ENCODE peak calls at places on chromosome 5, in four cellular contexts. A is ovary, I is pancreas, O is heart left ventricle. N is an unnamed sample. For H3K4me1, the result is how much of the 10 kb centered on the place peaks cover.

GRCh38 chr5:153974131-153974812 is 64.4 kb downstream of the FAM114A2 start:
- DNase-seq in A (no peak), O (no peak), I (peak), N (no peak)

GRCh38 chr5:141477815-141478214 is 2.0 kb downstream of the PCDHGC3 start:
- DNase-seq in O (no peak), A (no peak), I (no peak), N (no peak)

GRCh38 chr5:83101514-83101913 is 24.2 kb downstream of the XRCC4 start:
- DNase-seq in I (no peak), O (no peak), A (no peak), N (no peak)

GRCh38 chr5:128407956-128408355 is 130.1 kb downstream of the FBN2 start:
- DNase-seq in O (no peak), I (no peak), A (no peak), N (no peak)

GRCh38 chr5:133113331-133114061 is 61.7 kb downstream of the HSPA4 start:
- DNase-seq in A (no peak), I (no peak), O (no peak), N (no peak)

GRCh38 chr5:41510176-41510831 is at the start of gene PLCXD3:
- DNase-seq in I (peak), O (peak), A (peak), N (peak)

GRCh38 chr5:6910950-6911349 is 197.7 kb downstream of the TENT4A start:
- DNase-seq in A (no peak), I (no peak), O (no peak), N (no peak)

GRCh38 chr5:83034552-83035181 is 42.5 kb downstream of the TMEM167A start:
- DNase-seq in A (no peak), O (no peak), I (no peak), N (no peak)

GRCh38 chr5:128334010-128334716 is 203.9 kb downstream of the FBN2 start:
- DNase-seq in A (no peak), O (no peak), I (no peak), N (no peak)

GRCh38 chr5:117455236-117456233 is 880.9 kb upstream of the SEMA6A start:
- DNase-seq in O (no peak), I (peak), A (no peak), N (peak)

GRCh38 chr5:57191986-57192385 is 18.1 kb downstream of the GPBP1 start:
- DNase-seq in I (no peak), O (no peak), A (no peak), N (no peak)

GRCh38 chr5:57817001-57817453 is 334.4 kb upstream of the ACTBL2 start:
- DNase-seq in A (no peak), O (no peak), I (no peak), N (no peak)

GRCh38 chr5:132365213-132365612 is 4.3 kb upstream of the SLC22A5 start:
- DNase-seq in O (no peak), A (no peak), I (no peak), N (no peak)

GRCh38 chr5:2901096-2901495 is 149.6 kb upstream of the IRX2 start:
- DNase-seq in A (no peak), O (no peak), I (no peak), N (no peak)

GRCh38 chr5:16737620-16738364 is 121.0 kb upstream of the RETREG1 start:
- DNase-seq in A (no peak), I (no peak), O (no peak), N (no peak)

GRCh38 chr5:60371065-60371464 is 328.9 kb downstream of the DEPDC1B start:
- DNase-seq in I (peak), A (no peak), O (no peak), N (no peak)

GRCh38 chr5:155451106-155451505 is 437.6 kb downstream of the KIF4B start:
- DNase-seq in I (no peak), A (no peak), O (no peak), N (no peak)

GRCh38 chr5:123178693-123179092 is 89.7 kb downstream of the PRDM6 start:
- DNase-seq in I (no peak), O (no peak), A (no peak), N (no peak)

GRCh38 chr5:77230727-77231469 is 20.4 kb downstream of the PDE8B start:
- DNase-seq in A (no peak), I (no peak), O (no peak), N (no peak)

GRCh38 chr5:119300311-119300670 is 55.5 kb upstream of the TNFAIP8 start:
- DNase-seq in O (no peak), A (no peak), I (no peak), N (no peak)

GRCh38 chr5:119302916-119303897 is 52.6 kb upstream of the TNFAIP8 start:
- DNase-seq in O (no peak), I (peak), A (no peak), N (no peak)

GRCh38 chr5:119302449-119302848 is 53.4 kb upstream of the TNFAIP8 start:
- DNase-seq in I (no peak), A (no peak), O (no peak), N (no peak)

GRCh38 chr5:119301947-119302346 is 53.9 kb upstream of the TNFAIP8 start:
- DNase-seq in A (no peak), O (no peak), I (no peak), N (no peak)

GRCh38 chr5:119301210-119301609 is 54.6 kb upstream of the TNFAIP8 start:
- DNase-seq in I (no peak), O (no peak), A (no peak), N (no peak)
- H3K4me1 ChIP-seq in I (under half), O (under half), A (under half), N (under half)

DNA sequence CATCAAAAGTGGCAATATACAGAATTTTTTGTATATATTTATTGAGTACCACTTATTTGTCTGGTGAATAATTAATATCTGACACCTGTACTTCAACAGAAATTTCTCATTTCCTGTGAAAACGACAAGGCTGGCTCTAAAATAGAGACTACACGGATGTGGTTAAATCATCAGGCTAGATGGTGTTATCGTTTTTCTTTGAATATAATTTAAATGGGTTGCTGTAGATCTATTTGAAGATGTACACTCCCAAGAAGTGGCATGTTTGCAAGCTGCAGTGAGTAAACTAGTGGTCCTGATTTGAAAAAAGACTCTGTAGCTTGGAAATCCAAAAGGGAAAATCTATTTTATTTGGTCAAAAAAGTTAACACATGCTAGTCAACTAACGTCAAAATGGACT is 13.9 kb downstream of the ST8SIA4 start:
- DNase-seq in O (no peak), A (no peak), I (no peak), N (no peak)
- H3K4me3 ChIP-seq in O (peak), A (no peak), I (no peak), N (peak)

DNA sequence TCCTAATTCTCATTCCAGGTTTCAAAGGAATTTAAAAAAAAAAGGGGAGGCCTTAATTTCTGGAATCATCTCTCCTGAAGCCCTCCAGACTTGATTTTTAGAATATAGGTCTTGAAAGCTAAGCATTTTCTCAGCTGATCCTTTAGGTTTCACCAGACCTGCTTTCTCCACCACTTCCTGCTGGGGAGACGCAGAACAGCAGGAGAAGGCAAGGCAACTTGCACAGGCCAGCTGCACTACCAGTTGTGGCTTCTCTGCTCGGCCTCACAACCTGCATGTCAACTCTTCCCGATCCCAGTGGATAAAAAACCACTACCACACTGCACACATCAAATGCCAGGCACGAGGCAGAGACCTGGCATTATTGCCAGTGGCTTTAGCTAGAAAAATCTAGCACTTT is 119.8 kb downstream of the SIL1 start:
- DNase-seq in A (no peak), I (no peak), O (no peak), N (no peak)
- TF ChIP-seq CTCF in A (no peak), I (no peak), O (no peak), N (no peak)

GRCh38 chr5:81852277-81853004 is 101.5 kb upstream of the SSBP2 start:
- DNase-seq in A (peak), I (peak), O (peak), N (peak)

GRCh38 chr5:81850494-81850893 is 99.6 kb upstream of the SSBP2 start:
- DNase-seq in A (no peak), I (no peak), O (peak), N (no peak)

GRCh38 chr5:81850932-81851331 is 100.0 kb upstream of the SSBP2 start:
- DNase-seq in A (no peak), I (no peak), O (no peak), N (no peak)

GRCh38 chr5:81853005-81853357 is 102.1 kb upstream of the SSBP2 start:
- DNase-seq in O (no peak), I (no peak), A (no peak), N (no peak)

DNA sequence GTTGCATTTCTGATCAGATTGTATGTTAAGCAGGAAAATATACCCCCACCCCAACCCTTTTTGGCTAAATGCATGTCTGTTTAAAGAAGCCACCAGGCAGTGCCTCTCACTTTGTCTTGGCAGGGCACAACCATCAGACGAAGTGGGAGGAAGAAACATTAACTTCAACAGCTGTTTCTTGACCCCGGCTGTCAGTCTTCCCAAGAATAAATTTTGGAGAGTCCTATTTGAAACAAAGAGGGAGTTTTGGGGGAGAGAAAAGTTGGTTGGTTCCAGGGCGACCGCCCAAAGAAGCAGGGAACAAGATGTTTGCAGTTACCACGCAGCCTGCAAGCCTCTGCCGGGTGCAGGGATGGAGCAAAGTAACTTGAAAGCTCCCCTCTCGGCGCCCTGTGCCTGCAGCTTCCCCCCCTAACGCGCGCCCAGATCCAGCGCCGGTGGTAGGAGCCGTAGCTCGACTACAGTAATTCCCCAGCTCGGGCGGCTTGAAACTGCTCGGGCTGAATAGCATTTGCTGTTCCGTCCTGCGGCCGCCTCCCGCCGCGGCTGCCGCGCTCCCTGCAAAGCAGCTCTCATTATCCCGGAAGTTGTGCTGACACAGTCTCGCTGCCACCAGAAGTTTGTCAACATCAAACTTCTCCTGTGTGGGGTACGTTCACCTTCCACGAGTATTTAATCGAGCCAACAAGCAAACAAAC is 100.7 kb upstream of the SSBP2 start:
- DNase-seq in A (peak), I (peak), O (peak), N (peak)
- H3K4me1 ChIP-seq in A (under half), I (under half), O (half or more), N (under half)

GRCh38 chr5:180830253-180831138 is 27.9 kb upstream of the MGAT1 start:
- DNase-seq in I (peak), O (peak), A (peak), N (peak)
- H3K4me3 ChIP-seq in I (peak), O (peak), A (peak), N (peak)

GRCh38 chr5:120735076-120735475 is 271.0 kb downstream of the PRR16 start:
- DNase-seq in I (no peak), O (no peak), A (no peak), N (no peak)
- TF ChIP-seq CTCF in I (no peak), O (no peak), A (no peak), N (no peak)

GRCh38 chr5:159183247-159183646 is 26.1 kb downstream of the RNF145 start:
- DNase-seq in O (no peak), I (no peak), A (no peak), N (no peak)
- H3K4me1 ChIP-seq in O (under half), I (under half), A (under half), N (half or more)

DNA sequence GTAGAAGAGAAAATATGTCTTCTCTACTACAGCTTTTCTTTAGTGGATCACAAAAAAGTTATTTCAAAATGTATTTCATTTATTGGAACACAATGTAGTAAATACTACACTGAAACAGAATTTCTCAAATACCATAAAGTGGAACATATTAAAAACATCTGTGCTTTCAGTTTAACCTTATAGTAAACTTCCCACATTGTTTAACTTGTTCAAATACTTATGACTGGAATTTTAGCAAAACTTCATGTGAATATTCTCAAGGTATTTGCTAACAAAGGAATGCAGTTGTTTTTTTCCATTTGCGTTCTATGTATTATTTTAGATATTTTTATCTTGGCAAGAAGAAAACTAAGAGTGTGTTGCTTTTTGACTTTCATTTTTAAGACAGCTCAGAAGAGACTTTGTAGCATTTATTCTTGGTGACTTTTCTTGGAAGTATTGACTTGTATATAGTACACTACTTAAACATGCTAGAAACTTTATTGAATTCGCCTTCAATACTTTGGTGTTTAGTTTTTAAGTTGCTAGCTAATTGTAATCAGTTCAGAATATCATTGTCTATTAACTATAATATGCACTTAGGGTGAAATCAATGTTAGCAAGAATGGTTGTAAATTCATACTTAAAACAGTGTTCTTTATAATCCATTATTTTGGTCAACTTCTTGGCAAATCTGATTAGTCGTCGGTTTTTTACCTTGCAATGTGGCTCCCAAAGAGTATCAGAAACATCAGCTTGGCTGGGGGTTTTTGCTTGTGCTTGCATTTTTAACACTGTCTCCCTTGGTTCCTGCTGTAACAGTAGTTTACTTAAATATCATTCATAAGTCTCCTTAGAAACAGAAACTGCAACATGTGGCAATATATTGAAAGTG is 5.0 kb upstream of the RHOBTB3 start:
- DNase-seq in I (no peak), A (no peak), O (no peak), N (no peak)
- H3K4me3 ChIP-seq in I (no peak), A (no peak), O (no peak), N (no peak)